ENCODE peak calls at places on chromosomes 12 and 14, in seven cellular contexts. K, Q, X, I, S, Y and W are unnamed samples.

GRCh38 chr12:103852498-103852992 is 11.5 kb upstream of the NT5DC3 start:
- DNase-seq in K (no peak), Q (no peak), X (peak), I (no peak), S (no peak), Y (no peak), W (no peak)

GRCh38 chr12:117377758-117378157 is 16.3 kb upstream of the NOS1 start:
- DNase-seq in K (no peak), Q (no peak), X (no peak), I (no peak), S (no peak), Y (peak), W (no peak)

GRCh38 chr12:701896-702539 is 38.8 kb upstream of the NINJ2 start:
- DNase-seq in K (no peak), Q (no peak), X (peak), I (no peak), S (no peak), Y (no peak), W (no peak)

GRCh38 chr12:93698307-93699092 is 21.3 kb downstream of the CRADD start:
- DNase-seq in K (no peak), Q (no peak), X (peak), I (no peak), S (no peak), Y (no peak), W (no peak)

GRCh38 chr12:112165624-112166023 is 40.3 kb downstream of the TRAFD1 start:
- DNase-seq in K (no peak), Q (no peak), X (no peak), I (no peak), S (no peak), Y (no peak), W (no peak)

GRCh38 chr12:46519407-46519806 is 146.8 kb upstream of the SLC38A2 start:
- DNase-seq in K (no peak), Q (no peak), X (peak), I (no peak), S (no peak), Y (no peak), W (no peak)

GRCh38 chr12:69688496-69689427 is 10.3 kb downstream of the BEST3 start:
- DNase-seq in K (peak), Q (no peak), X (peak), I (no peak), S (peak), Y (peak), W (no peak)

GRCh38 chr12:25458047-25458552 is 95.0 kb downstream of the LMNTD1 start:
- DNase-seq in K (peak), Q (no peak), X (peak), I (no peak), S (no peak), Y (no peak), W (no peak)

GRCh38 chr12:104722541-104723534 is 235.3 kb downstream of the SLC41A2 start:
- DNase-seq in K (peak), Q (no peak), X (no peak), I (no peak), S (no peak), Y (no peak), W (no peak)

GRCh38 chr14:98210045-98210678 is 1061.8 kb downstream of the BCL11B start:
- DNase-seq in K (no peak), Q (no peak), X (no peak), I (no peak), S (no peak), Y (no peak), W (no peak)

GRCh38 chr12:11499802-11500201 is 104.4 kb upstream of the PRB2 start:
- DNase-seq in K (no peak), Q (no peak), X (no peak), I (no peak), S (no peak), Y (no peak), W (no peak)

GRCh38 chr14:68824517-68825347 is 31.9 kb upstream of the ZFP36L1 start:
- DNase-seq in K (peak), Q (no peak), X (peak), I (no peak), S (peak), Y (peak), W (no peak)

GRCh38 chr14:32435411-32435810 is 106.3 kb downstream of the AKAP6 start:
- DNase-seq in K (no peak), Q (no peak), X (no peak), I (no peak), S (no peak), Y (no peak), W (no peak)

GRCh38 chr12:49092086-49092815 is 2.4 kb downstream of the DHH start:
- DNase-seq in K (peak), Q (no peak), X (peak), I (no peak), S (peak), Y (peak), W (peak)

GRCh38 chr12:25924535-25925001 is 33.9 kb upstream of the RASSF8 start:
- DNase-seq in K (no peak), Q (no peak), X (no peak), I (no peak), S (no peak), Y (no peak), W (no peak)

GRCh38 chr12:31324116-31324844 is 1.7 kb downstream of the SINHCAF start:
- DNase-seq in K (peak), Q (peak), X (peak), I (no peak), S (peak), Y (peak), W (peak)

GRCh38 chr12:31323466-31324115 is 2.4 kb downstream of the SINHCAF start:
- DNase-seq in K (no peak), Q (peak), X (no peak), I (no peak), S (peak), Y (peak), W (peak)

GRCh38 chr12:31321565-31322228 is 4.3 kb downstream of the SINHCAF start:
- DNase-seq in K (no peak), Q (no peak), X (no peak), I (no peak), S (no peak), Y (no peak), W (no peak)

GRCh38 chr12:31324845-31325523 is 966 bp downstream of the SINHCAF start:
- DNase-seq in K (peak), Q (peak), X (no peak), I (no peak), S (no peak), Y (peak), W (peak)

DNA sequence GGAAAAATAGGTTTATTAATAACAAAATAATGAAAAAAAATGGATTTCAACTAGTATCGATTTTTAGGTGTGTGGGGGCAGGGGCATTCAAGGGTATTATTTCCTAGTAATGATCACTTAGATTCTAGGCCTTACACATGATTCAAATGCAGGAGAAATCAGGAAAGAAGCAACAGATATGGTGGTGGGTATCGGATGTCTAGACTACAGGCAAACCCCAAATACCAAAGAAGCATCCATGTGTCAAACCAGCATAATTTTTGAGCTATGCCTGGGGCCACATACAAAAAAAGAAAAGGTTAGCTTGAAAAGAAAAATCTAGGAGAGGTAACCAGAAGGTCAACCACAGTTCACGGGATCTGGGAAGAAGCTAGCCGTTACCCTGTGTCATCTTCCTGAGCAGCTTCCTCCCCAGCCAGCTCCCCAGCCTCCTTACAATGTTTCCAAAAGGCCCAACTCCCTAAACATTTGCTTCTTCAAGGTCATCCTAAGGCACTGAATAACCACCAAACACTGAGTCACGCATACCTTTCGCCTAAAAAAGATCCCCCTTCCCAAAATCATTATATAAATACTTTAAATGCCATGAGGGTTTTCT is 3.2 kb downstream of the SINHCAF start:
- DNase-seq in K (no peak), Q (no peak), X (no peak), I (no peak), S (peak), Y (no peak), W (no peak)
- TF ChIP-seq TAF1 in K (no peak), Q (no peak), X (no peak), I (no peak), S (no peak), Y (peak), W (no peak)

GRCh38 chr12:52184813-52185212 is 7.0 kb downstream of the KRT80 start:
- DNase-seq in K (peak), Q (no peak), X (no peak), I (no peak), S (no peak), Y (no peak), W (no peak)

GRCh38 chr12:52187206-52187605 is 4.6 kb downstream of the KRT80 start:
- DNase-seq in K (no peak), Q (no peak), X (no peak), I (no peak), S (no peak), Y (no peak), W (no peak)

GRCh38 chr12:52187640-52188039 is 4.2 kb downstream of the KRT80 start:
- DNase-seq in K (no peak), Q (no peak), X (no peak), I (no peak), S (no peak), Y (no peak), W (no peak)

GRCh38 chr12:52185400-52185967 is 6.3 kb downstream of the KRT80 start:
- DNase-seq in K (no peak), Q (no peak), X (no peak), I (no peak), S (no peak), Y (no peak), W (no peak)

DNA sequence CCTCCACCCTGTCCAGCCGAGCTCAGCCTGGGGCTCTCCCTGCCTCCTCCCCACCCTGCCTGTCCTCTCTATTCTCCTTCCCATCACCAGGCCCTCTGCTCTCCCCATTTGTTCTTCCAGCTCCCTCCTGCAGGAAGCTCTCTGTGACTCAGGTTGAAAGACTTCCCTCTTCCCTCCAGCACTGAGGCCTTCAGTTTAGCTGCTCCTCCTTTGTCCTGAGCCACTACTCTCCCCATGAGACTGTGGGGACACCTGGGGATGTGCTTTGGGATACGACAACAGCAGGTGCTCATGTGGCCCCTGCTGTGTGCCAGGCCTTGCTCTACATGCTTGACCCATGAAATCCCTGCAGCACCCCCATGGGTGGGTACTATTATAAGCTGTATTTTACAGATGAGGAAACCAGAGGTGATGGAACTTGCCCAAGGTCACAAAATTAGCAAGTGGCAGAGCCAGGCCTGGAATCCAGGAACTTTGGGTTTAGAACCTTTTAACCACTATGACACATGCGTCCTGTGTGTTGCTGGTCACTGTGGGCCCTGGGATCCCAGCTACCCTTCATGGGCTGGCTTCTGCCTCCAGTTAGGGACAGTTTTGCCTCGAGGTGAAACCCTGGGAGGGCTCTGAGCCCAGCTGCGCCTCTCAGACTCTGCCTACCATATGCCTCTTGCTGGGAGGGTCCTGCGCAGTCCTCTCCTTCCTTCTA is 5.5 kb downstream of the KRT80 start:
- DNase-seq in K (no peak), Q (no peak), X (peak), I (no peak), S (no peak), Y (no peak), W (no peak)
- TF ChIP-seq TAF1 in K (no peak), Q (no peak), X (no peak), I (no peak), S (no peak), Y (no peak), W (no peak)

GRCh38 chr14:93788557-93789365 is 476 bp upstream of the PRIMA1 start:
- DNase-seq in K (peak), Q (peak), X (no peak), I (no peak), S (peak), Y (no peak), W (no peak)
- TF ChIP-seq TAF1 in K (no peak), Q (no peak), X (no peak), I (no peak), S (peak), Y (no peak), W (no peak)

GRCh38 chr12:124499873-124500231 is 67.6 kb downstream of the NCOR2 start:
- DNase-seq in K (no peak), Q (no peak), X (no peak), I (no peak), S (no peak), Y (no peak), W (no peak)
- TF ChIP-seq TAF1 in K (no peak), Q (no peak), X (no peak), I (no peak), S (no peak), Y (no peak), W (no peak)